ENCODE peak calls at places on chromosomes 12 and 14, in five cellular contexts. F is upper lobe of right lung; B is EL; T is activated effector memory CD4-positive, alpha-beta T cell treated with Interleukin-2 at 50 U/mL for 16 hours; P is non-pigmented ciliary epithelial cell. R is an unnamed sample.

GRCh38 chr14:105118646-105119409 is 49.7 kb downstream of the JAG2 start:
- DNase-seq in P (no peak), T (no peak), B (no peak), F (no peak), R (peak)

GRCh38 chr14:24145700-24146621 is at the start of gene PSME2:
- DNase-seq in B (no peak), P (peak), F (no peak), T (no peak), R (no peak)

GRCh38 chr12:124938606-124939427 is 24.4 kb upstream of the UBC start:
- DNase-seq in T (peak), P (no peak), F (peak), B (peak), R (no peak)

GRCh38 chr14:93980464-93981201 is 4.3 kb upstream of the ASB2 start:
- DNase-seq in F (no peak), T (no peak), B (no peak), P (no peak), R (no peak)

GRCh38 chr12:1527789-1528188 is 66.6 kb downstream of the FBXL14 start:
- DNase-seq in F (peak), P (peak), T (no peak), B (peak), R (no peak)

GRCh38 chr14:26401170-26401968 is 196.5 kb downstream of the NOVA1 start:
- DNase-seq in T (no peak), F (no peak), P (no peak), B (no peak), R (no peak)

GRCh38 chr14:85175556-85175955 is 354.4 kb upstream of the FLRT2 start:
- DNase-seq in T (no peak), P (peak), F (no peak), B (peak), R (no peak)

GRCh38 chr12:53190108-53190729 is 9.5 kb upstream of the CSAD start:
- DNase-seq in F (peak), B (peak), T (no peak), P (no peak), R (peak)

GRCh38 chr14:53187921-53188463 is 34.9 kb upstream of the DDHD1 start:
- DNase-seq in B (no peak), T (no peak), F (no peak), P (no peak), R (no peak)

GRCh38 chr14:68651075-68651474 is 141.8 kb downstream of the ZFP36L1 start:
- DNase-seq in F (peak), T (no peak), P (no peak), B (no peak), R (no peak)

GRCh38 chr12:42473561-42473960 is 116.0 kb downstream of the PRICKLE1 start:
- DNase-seq in F (no peak), B (no peak), T (no peak), P (no peak), R (no peak)

GRCh38 chr12:54008260-54008552 is 579 bp upstream of the HOXC8 start:
- DNase-seq in P (no peak), T (no peak), F (no peak), B (no peak), R (no peak)

GRCh38 chr12:53289891-53290290 is 5.5 kb upstream of the PFDN5 start:
- DNase-seq in P (no peak), T (no peak), F (no peak), B (peak), R (no peak)

GRCh38 chr14:36856095-36856878 is 194.6 kb downstream of the PAX9 start:
- DNase-seq in B (no peak), T (no peak), F (no peak), P (no peak), R (no peak)

GRCh38 chr12:91931110-91931509 is 214.5 kb downstream of the BTG1 start:
- DNase-seq in F (no peak), P (no peak), T (no peak), B (no peak), R (peak)

GRCh38 chr14:68719634-68720384 is 73.1 kb downstream of the ZFP36L1 start:
- DNase-seq in P (no peak), B (no peak), F (no peak), T (no peak), R (no peak)

R was measured in suprapubic skin.